ENCODE peak calls at places on chromosome 15, in five cellular contexts. P is mammary epithelial cell, Y is GM12865, U is brain microvascular endothelial cell, C is thoracic aorta. V is an unnamed sample.

GRCh38 chr15:101206173-101206572 is 45.7 kb downstream of the CHSY1 start:
- DNase-seq in P (no peak), Y (no peak), C (no peak), U (peak), V (no peak)

GRCh38 chr15:40763801-40764765 is at the start of gene GCHFR:
- DNase-seq in Y (peak), U (peak), P (peak), C (no peak), V (no peak)

GRCh38 chr15:76994971-76995945 is at the start of gene PSTPIP1:
- DNase-seq in P (peak), Y (peak), C (no peak), U (no peak), V (no peak)

GRCh38 chr15:47186071-47186470 is 531.2 kb upstream of the SEMA6D start:
- DNase-seq in U (no peak), P (no peak), Y (no peak), C (no peak), V (no peak)

GRCh38 chr15:91953432-91953831 is 99.9 kb downstream of the SLCO3A1 start:
- DNase-seq in P (peak), Y (no peak), U (no peak), C (no peak), V (no peak)

GRCh38 chr15:55743615-55743978 is 645 bp upstream of the PRTG start:
- DNase-seq in Y (no peak), U (no peak), C (no peak), P (no peak), V (no peak)

GRCh38 chr15:86591158-86591557 is 511.5 kb downstream of the AGBL1 start:
- DNase-seq in Y (no peak), C (no peak), P (no peak), U (no peak), V (no peak)

GRCh38 chr15:91956026-91956723 is 102.7 kb downstream of the SLCO3A1 start:
- DNase-seq in U (no peak), C (no peak), P (peak), Y (no peak), V (no peak)

GRCh38 chr15:89494941-89495637 is 1.3 kb downstream of the RHCG start:
- DNase-seq in P (no peak), U (no peak), C (no peak), Y (peak), V (no peak)

GRCh38 chr15:57138260-57138895 is 219.9 kb downstream of the TCF12 start:
- DNase-seq in P (peak), U (peak), C (no peak), Y (peak), V (peak)

GRCh38 chr15:101170568-101171350 is 81.1 kb downstream of the CHSY1 start:
- DNase-seq in U (peak), Y (no peak), C (peak), P (peak), V (no peak)

GRCh38 chr15:95302206-95302605 is 1028.3 kb upstream of the NR2F2 start:
- DNase-seq in P (peak), U (no peak), C (no peak), Y (peak), V (no peak)

GRCh38 chr15:28022181-28022580 is 76.9 kb downstream of the OCA2 start:
- DNase-seq in C (no peak), Y (no peak), P (no peak), U (no peak), V (no peak)

GRCh38 chr15:89106200-89106599 is 17.9 kb downstream of the ABHD2 start:
- DNase-seq in U (no peak), Y (no peak), P (no peak), C (no peak), V (no peak)

GRCh38 chr15:25960273-25960672 is 97.1 kb upstream of the ATP10A start:
- DNase-seq in P (no peak), Y (no peak), U (no peak), C (no peak), V (no peak)

GRCh38 chr15:63232400-63232799 is 43.0 kb downstream of the RAB8B start:
- DNase-seq in U (no peak), Y (no peak), P (no peak), C (no peak), V (no peak)

GRCh38 chr15:61680260-61681037 is 379.8 kb downstream of the VPS13C start:
- DNase-seq in P (no peak), C (no peak), Y (no peak), U (no peak), V (no peak)

GRCh38 chr15:25801586-25802284 is 61.4 kb downstream of the ATP10A start:
- DNase-seq in Y (no peak), U (no peak), P (no peak), C (no peak), V (no peak)

GRCh38 chr15:101126618-101127502 is 125.0 kb downstream of the CHSY1 start:
- DNase-seq in Y (peak), C (no peak), P (no peak), U (peak), V (peak)

GRCh38 chr15:47326934-47327333 is 390.4 kb upstream of the SEMA6D start:
- DNase-seq in U (no peak), P (no peak), C (no peak), Y (no peak), V (no peak)

GRCh38 chr15:64067564-64068030 is 21.3 kb upstream of the DAPK2 start:
- DNase-seq in U (peak), P (peak), C (no peak), Y (peak), V (no peak)

GRCh38 chr15:62622775-62623174 is 419.8 kb upstream of the TPM1 start:
- DNase-seq in U (no peak), Y (no peak), C (no peak), P (no peak), V (no peak)

GRCh38 chr15:39124155-39124924 is 456.5 kb upstream of the THBS1 start:
- DNase-seq in Y (no peak), C (no peak), U (no peak), P (peak), V (no peak)

GRCh38 chr15:63672369-63672768 is 75.2 kb downstream of the FBXL22 start:
- DNase-seq in Y (no peak), C (no peak), U (no peak), P (no peak), V (no peak)

GRCh38 chr15:23857028-23857641 is 170.0 kb upstream of the NDN start:
- DNase-seq in Y (no peak), C (no peak), P (no peak), U (peak), V (no peak)

GRCh38 chr15:73172508-73172907 is 120.2 kb downstream of the NEO1 start:
- DNase-seq in C (no peak), P (no peak), Y (no peak), U (no peak), V (no peak)

GRCh38 chr15:75328493-75329314 is 7.2 kb upstream of the COMMD4 start:
- DNase-seq in U (no peak), Y (no peak), P (no peak), C (no peak), V (no peak)

GRCh38 chr15:75785771-75786563 is 57.3 kb upstream of the UBE2Q2 start:
- DNase-seq in P (no peak), U (no peak), Y (peak), C (no peak), V (no peak)

GRCh38 chr15:31457631-31458526 is 131.2 kb downstream of the KLF13 start:
- DNase-seq in P (peak), C (no peak), U (peak), Y (no peak), V (peak)

GRCh38 chr15:45642203-45642932 is 7.5 kb downstream of the SQOR start:
- DNase-seq in U (peak), Y (no peak), C (no peak), P (peak), V (peak)

GRCh38 chr15:85831415-85832113 is 36.8 kb upstream of the KLHL25 start:
- DNase-seq in C (peak), Y (peak), P (peak), U (peak), V (no peak)

GRCh38 chr15:63077952-63078351 is 35.4 kb downstream of the TPM1 start:
- DNase-seq in P (no peak), Y (no peak), U (no peak), C (no peak), V (no peak)

GRCh38 chr15:49421991-49422390 is 1.1 kb upstream of the FGF7 start:
- DNase-seq in P (peak), Y (peak), C (peak), U (peak), V (no peak)

GRCh38 chr15:64897345-64897985 is 14.2 kb upstream of the ANKDD1A start:
- DNase-seq in P (peak), Y (no peak), U (peak), C (peak), V (no peak)

GRCh38 chr15:95016511-95017219 is 785.3 kb downstream of the MCTP2 start:
- DNase-seq in U (no peak), Y (no peak), C (no peak), P (no peak), V (no peak)

GRCh38 chr15:27418729-27419128 is 447.7 kb downstream of the GABRG3 start:
- DNase-seq in Y (no peak), C (no peak), P (no peak), U (no peak), V (no peak)

GRCh38 chr15:86855962-86856361 is 776.3 kb downstream of the AGBL1 start:
- DNase-seq in P (no peak), U (no peak), C (no peak), Y (no peak), V (no peak)

GRCh38 chr15:65058394-65059368 is 9.1 kb downstream of the RASL12 start:
- DNase-seq in Y (no peak), P (no peak), C (no peak), U (no peak), V (no peak)

GRCh38 chr15:25243800-25244097 is 195.1 kb downstream of the UBE3A start:
- DNase-seq in P (no peak), C (no peak), U (no peak), Y (no peak), V (no peak)

GRCh38 chr15:60648928-60649679 is 170.2 kb upstream of the ICE2 start:
- DNase-seq in P (no peak), Y (peak), U (no peak), C (no peak), V (no peak)
- H3K4me3 ChIP-seq in P (no peak), Y (peak), U (no peak), C (no peak), V (no peak)

DNA sequence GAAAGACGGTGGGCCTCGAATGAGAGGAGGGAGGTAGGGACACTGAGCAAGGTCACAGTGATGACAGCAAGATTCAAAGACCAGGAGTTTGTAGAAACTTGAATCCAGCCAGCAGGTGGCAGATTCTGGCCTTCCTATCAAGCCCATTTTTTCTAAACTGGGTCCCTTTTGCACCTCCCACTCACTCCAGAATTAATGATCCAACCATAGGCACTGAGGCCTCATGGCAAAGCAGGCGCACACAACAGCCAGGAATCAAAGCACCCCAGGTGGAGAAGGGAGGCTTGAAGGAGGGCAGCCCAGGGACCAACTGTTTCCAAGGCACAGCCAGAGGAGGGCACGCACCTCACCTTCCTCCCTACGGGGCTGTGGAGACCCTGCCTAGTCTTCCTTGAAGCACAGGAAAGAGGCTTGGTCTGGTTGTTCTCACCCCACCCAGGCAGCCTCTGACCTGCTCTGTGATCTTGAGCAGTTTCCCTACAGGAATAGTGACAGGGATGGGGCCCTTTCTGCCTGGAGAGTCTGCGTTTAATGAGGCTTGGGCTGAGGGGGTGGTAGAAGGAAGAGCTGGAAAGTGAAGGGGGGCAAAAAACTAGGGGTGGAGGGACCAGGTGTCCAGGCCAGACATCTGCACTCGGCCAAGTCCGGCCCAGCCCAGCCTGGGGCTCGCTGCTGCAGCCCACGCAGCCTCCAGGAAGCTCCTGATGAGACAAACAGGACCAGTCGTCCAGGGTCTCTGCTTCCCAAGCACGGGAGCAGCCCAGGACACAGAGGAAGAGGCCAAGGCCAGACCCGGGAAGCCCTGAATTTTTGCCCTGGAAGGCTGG is 90.0 kb downstream of the ANP32A start:
- DNase-seq in P (peak), C (no peak), Y (peak), U (peak), V (no peak)
- TF ChIP-seq CTCF in P (peak), C (peak), Y (peak), U (peak), V (peak)

DNA sequence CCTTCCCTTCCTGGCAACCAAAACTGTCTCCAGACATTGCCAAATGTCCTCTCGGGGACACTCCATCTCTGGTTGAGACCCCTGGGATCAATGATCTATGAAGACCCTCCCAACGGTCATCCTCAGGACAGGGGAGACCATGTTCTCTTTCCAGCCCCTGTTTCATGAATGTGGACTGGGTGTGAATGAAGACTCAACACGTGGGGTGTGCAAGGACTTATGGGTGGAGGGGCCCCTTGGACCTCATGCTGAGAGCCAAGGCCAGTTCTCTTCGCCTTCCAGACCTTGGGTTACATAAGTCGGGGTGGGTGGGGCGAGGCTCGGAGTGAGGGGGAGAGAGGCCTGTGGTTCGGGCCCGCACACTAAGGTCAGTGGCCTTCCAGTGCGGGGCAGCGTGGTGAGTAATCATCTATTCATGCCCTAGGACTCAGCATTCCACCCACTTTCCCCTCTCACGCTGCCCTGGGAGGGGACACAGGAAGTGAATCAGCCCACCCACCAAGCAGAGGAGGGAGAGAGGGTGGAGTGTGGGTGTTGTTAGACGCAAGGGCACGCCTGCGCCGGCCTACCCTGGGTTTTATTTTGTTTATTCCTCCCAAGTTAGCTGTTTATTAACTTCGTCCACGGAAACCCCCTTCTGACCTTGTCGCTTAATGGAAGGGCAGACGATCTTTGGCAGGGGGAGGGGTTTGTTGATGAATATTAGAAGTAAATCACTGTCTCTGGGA is 6.7 kb downstream of the PAQR5 start:
- DNase-seq in Y (no peak), U (peak), C (peak), P (peak), V (no peak)
- H3K4me3 ChIP-seq in Y (no peak), U (no peak), C (no peak), P (no peak), V (no peak)

DNA sequence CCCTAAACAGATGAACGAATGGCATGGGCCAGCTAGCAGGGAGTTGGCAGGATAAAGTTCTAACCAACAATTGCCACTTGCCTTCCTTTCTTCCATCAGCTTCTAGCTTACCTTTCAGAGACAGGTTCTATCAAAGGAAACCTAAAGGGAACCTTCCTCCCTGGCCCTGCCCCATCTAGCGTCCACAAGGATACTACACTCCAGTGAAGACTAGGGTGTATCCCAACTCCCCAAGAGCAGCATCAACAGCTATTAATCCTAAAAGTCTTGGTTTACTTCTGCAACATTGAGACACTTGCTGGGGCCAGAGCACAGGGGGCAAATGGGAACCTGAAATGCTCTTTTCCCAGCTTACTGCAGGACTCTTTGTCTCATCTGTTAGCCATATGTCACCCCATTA is 37.0 kb upstream of the TMC3 start:
- DNase-seq in C (no peak), U (no peak), P (no peak), Y (no peak), V (no peak)
- TF ChIP-seq CTCF in C (no peak), U (peak), P (no peak), Y (no peak), V (no peak)

DNA sequence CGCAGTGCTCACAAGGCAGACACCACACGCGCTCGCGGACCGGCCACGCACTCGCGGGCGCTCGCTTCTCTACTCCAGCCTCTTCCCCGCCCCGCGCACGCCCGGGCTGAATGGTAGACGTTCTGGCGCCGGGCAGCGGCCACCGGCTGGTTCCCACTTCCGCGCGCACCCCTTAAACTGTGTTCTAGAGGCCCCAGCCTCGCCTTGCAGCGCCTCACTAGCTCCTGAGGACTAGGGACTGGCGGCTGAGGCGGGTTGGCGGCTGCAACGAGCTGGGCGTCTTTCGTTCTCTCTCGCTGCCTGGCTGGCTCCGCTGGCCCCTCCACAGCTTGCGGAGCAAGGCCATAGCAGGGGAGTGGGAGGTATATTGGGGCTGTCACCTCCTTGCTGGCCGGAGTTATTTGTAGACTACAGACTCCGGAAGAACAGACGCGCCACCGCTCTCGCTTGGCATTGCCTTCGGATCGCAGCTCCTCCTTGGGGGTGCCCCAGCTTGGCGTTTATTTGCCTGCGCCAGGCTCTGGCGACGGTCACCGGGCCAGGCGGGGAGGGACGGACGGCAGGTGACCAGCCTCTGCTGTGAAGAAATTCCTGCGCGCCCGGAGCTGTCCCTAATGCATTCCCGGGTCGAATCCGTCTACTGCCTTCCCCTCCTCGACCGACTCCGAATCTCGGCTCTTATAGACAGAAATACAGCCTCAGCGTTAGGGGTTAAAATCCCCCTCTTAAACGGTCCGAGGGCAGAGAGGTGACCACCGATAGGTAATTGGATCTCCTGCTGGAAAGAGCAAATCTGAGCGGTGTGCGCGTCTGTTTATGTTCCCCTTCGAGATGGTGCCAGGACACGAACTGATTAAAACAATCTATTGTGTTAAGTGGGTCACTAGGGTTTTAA is 1.3 kb downstream of the GREM1 start:
- DNase-seq in Y (no peak), C (no peak), P (peak), U (no peak), V (no peak)
- H3K4me3 ChIP-seq in Y (no peak), C (peak), P (peak), U (peak), V (peak)

GRCh38 chr15:71197620-71198019 is 82.3 kb downstream of the THSD4 start:
- DNase-seq in Y (no peak), U (no peak), P (no peak), C (no peak), V (no peak)

GRCh38 chr15:71191296-71191695 is 76.0 kb downstream of the THSD4 start:
- DNase-seq in P (no peak), U (no peak), C (no peak), Y (no peak), V (no peak)

GRCh38 chr15:71198846-71199245 is 83.6 kb downstream of the THSD4 start:
- DNase-seq in Y (no peak), P (no peak), U (no peak), C (no peak), V (no peak)

GRCh38 chr15:71194286-71194685 is 79.0 kb downstream of the THSD4 start:
- DNase-seq in U (no peak), P (no peak), Y (no peak), C (no peak), V (no peak)

GRCh38 chr15:71195242-71195641 is 80.0 kb downstream of the THSD4 start:
- DNase-seq in C (no peak), P (no peak), U (no peak), Y (no peak), V (no peak)
- TF ChIP-seq CTCF in C (no peak), P (peak), U (peak), Y (no peak), V (no peak)

DNA sequence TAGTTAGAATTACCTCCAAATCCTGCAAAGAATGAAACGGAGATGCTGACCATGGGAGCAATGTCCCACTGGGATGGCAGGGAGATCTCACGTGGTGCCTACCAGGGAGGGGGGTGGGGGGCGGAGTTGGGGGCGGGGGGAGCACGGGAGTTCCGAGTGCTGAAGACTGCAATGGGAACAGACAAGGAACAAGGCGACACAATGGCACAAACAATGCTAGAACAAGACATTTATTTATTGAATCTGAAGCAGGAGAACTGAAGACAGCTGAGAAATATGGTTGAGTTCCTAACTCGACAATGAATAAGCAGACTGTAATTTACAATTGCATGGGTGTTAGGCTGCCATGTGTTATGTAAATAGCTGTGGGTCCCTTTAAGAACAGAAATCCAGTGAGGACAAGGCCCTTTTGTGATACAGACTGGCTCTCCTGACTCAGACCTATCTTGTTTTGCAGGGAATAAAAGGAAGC is 91.2 kb downstream of the AQP9 start:
- DNase-seq in P (peak), U (no peak), Y (no peak), C (no peak), V (no peak)
- H3K4me3 ChIP-seq in P (no peak), U (no peak), Y (no peak), C (peak), V (no peak)